ENCODE peak calls at places on chromosomes 12 and 14, in five cellular contexts. V is substantia nigra, Q is Kasumi-1, W is stomach, F is T-helper 2 cell. O is an unnamed sample.

GRCh38 chr14:88986146-88986841 is 161.8 kb downstream of the TTC8 start:
- DNase-seq in V (no peak), W (no peak), F (no peak), Q (no peak), O (no peak)

GRCh38 chr12:47165934-47166333 is 86.2 kb upstream of the AMIGO2 start:
- DNase-seq in Q (no peak), W (no peak), F (no peak), V (no peak), O (no peak)

GRCh38 chr12:857611-858010 is 91.9 kb downstream of the RAD52 start:
- DNase-seq in F (no peak), W (no peak), Q (no peak), V (no peak), O (peak)

GRCh38 chr12:116954700-116955381 is 44.1 kb downstream of the FBXW8 start:
- DNase-seq in W (peak), Q (no peak), V (no peak), F (no peak), O (peak)

GRCh38 chr14:76256545-76256944 is 104.8 kb downstream of the GPATCH2L start:
- DNase-seq in W (no peak), V (no peak), Q (no peak), F (no peak), O (no peak)

GRCh38 chr12:61676520-61676919 is 583.7 kb upstream of the USP15 start:
- DNase-seq in F (no peak), W (no peak), V (no peak), Q (no peak), O (no peak)

GRCh38 chr14:57884175-57884574 is 18.3 kb upstream of the SLC35F4 start:
- DNase-seq in F (no peak), W (no peak), Q (peak), V (no peak), O (no peak)

GRCh38 chr14:61636792-61637191 is 58.5 kb upstream of the HIF1A start:
- DNase-seq in Q (no peak), V (no peak), F (no peak), W (no peak), O (no peak)

GRCh38 chr14:99041141-99041819 is 230.7 kb downstream of the BCL11B start:
- DNase-seq in V (no peak), F (no peak), Q (no peak), W (peak), O (no peak)

GRCh38 chr12:120680165-120680738 is 6.7 kb upstream of the MLEC start:
- DNase-seq in Q (peak), V (no peak), F (no peak), W (no peak), O (peak)

GRCh38 chr14:81464253-81465001 is 64.3 kb upstream of the STON2 start:
- DNase-seq in V (peak), Q (peak), F (peak), W (no peak), O (peak)

GRCh38 chr14:72825486-72825885 is 68.4 kb downstream of the DPF3 start:
- DNase-seq in F (no peak), V (no peak), W (no peak), Q (no peak), O (no peak)

GRCh38 chr12:108691995-108692808 is 39.1 kb downstream of the CORO1C start:
- DNase-seq in F (no peak), W (no peak), V (peak), Q (no peak), O (peak)

GRCh38 chr12:121786441-121786825 is 7.1 kb downstream of the RHOF start:
- DNase-seq in W (peak), F (peak), Q (no peak), V (no peak), O (peak)

GRCh38 chr14:68501621-68502052 is 291.2 kb downstream of the ZFP36L1 start:
- DNase-seq in F (no peak), Q (no peak), W (peak), V (no peak), O (peak)

GRCh38 chr12:110883251-110883650 is 36.5 kb downstream of the CCDC63 start:
- DNase-seq in F (no peak), Q (no peak), V (no peak), W (no peak), O (no peak)

GRCh38 chr14:69483765-69484443 is 624 bp upstream of the PLEKHD1 start:
- DNase-seq in Q (no peak), V (no peak), W (no peak), F (no peak), O (peak)

GRCh38 chr14:92686763-92687427 is 61.5 kb downstream of the LGMN start:
- DNase-seq in V (peak), F (peak), Q (peak), W (peak), O (peak)

GRCh38 chr12:110531741-110532333 is 29.7 kb downstream of the RAD9B start:
- DNase-seq in V (no peak), W (no peak), Q (no peak), F (no peak), O (no peak)

GRCh38 chr14:65639216-65639615 is 226.7 kb downstream of the FUT8 start:
- DNase-seq in W (no peak), Q (no peak), F (no peak), V (no peak), O (no peak)

GRCh38 chr14:99261916-99262787 is 9.8 kb downstream of the BCL11B start:
- DNase-seq in W (peak), V (no peak), F (peak), Q (no peak), O (no peak)

GRCh38 chr14:104967414-104968152 is 10.6 kb downstream of the AHNAK2 start:
- DNase-seq in W (peak), V (no peak), Q (no peak), F (no peak), O (peak)

GRCh38 chr12:12916135-12916956 is 25.0 kb downstream of the GPRC5A start:
- DNase-seq in V (peak), F (peak), W (peak), Q (peak), O (peak)

GRCh38 chr14:84566109-84566508 is 963.8 kb upstream of the FLRT2 start:
- DNase-seq in W (no peak), F (no peak), V (no peak), Q (no peak), O (no peak)

GRCh38 chr14:94936411-94936892 is 166.5 kb upstream of the GSC start:
- DNase-seq in F (no peak), W (peak), V (peak), Q (no peak), O (no peak)

GRCh38 chr12:42385341-42385841 is 59.4 kb downstream of the PPHLN1 start:
- DNase-seq in V (no peak), W (no peak), Q (no peak), F (no peak), O (no peak)

GRCh38 chr12:127273621-127274020 is 993.3 kb upstream of the TMEM132C start:
- DNase-seq in Q (no peak), F (no peak), V (no peak), W (no peak), O (no peak)

GRCh38 chr14:53979747-53980642 is 23.4 kb upstream of the BMP4 start:
- DNase-seq in V (no peak), W (no peak), F (no peak), Q (no peak), O (no peak)